ENCODE peak calls at places on chromosomes 7 and 10, in eight cellular contexts. G is adrenal gland; J is Caki2; D is stimulated activated CD4-positive, alpha-beta T cell treated with anti-CD3 and anti-CD28 coated beads, Interleukin-2, amount 100 ng/mL, for 48 hours; C is GOT3; X is HFFc6; V is amygdala; H is NCI-H2227 treated with DMSO at 0.1 percent for 48 hours. Z is an unnamed sample.

GRCh38 chr10:124636271-124636993 is 107.7 kb downstream of the FAM53B start:
- DNase-seq in G (no peak), J (no peak), D (no peak), C (no peak), X (no peak), V (no peak), H (no peak), Z (no peak)

GRCh38 chr7:138606251-138606650 is 94.9 kb downstream of the SVOPL start:
- DNase-seq in G (no peak), J (no peak), D (no peak), C (no peak), X (no peak), V (no peak), H (no peak), Z (no peak)

GRCh38 chr10:7915923-7916322 is 97.6 kb downstream of the TAF3 start:
- DNase-seq in G (no peak), J (peak; percentile 48), D (no peak), C (no peak), X (peak; percentile 27), V (no peak), H (no peak), Z (no peak)

GRCh38 chr7:145848691-145849090 is 267.9 kb upstream of the CNTNAP2 start:
- DNase-seq in G (no peak), J (no peak), D (no peak), C (no peak), X (no peak), V (no peak), H (no peak), Z (peak; percentile 61)

GRCh38 chr7:87128883-87129282 is 23.4 kb upstream of the DMTF1 start:
- DNase-seq in G (no peak), J (no peak), D (no peak), C (no peak), X (no peak), V (no peak), H (peak; percentile 49), Z (no peak)

GRCh38 chr7:135147899-135148721 is at the start of gene TMEM140:
- DNase-seq in G (peak; percentile 56), J (peak; percentile 67), D (no peak), C (no peak), X (peak; percentile 48), V (no peak), H (no peak), Z (no peak)

GRCh38 chr7:27590421-27590820 is 72.3 kb downstream of the HIBADH start:
- DNase-seq in G (no peak), J (no peak), D (no peak), C (no peak), X (no peak), V (no peak), H (no peak), Z (no peak)

GRCh38 chr10:108465871-108466641 is 1301.5 kb upstream of the SORCS1 start:
- DNase-seq in G (peak; percentile 22), J (no peak), D (no peak), C (no peak), X (no peak), V (no peak), H (no peak), Z (peak; percentile 69)

GRCh38 chr7:80907141-80907601 is 11.7 kb downstream of the SEMA3C start:
- DNase-seq in G (no peak), J (no peak), D (no peak), C (no peak), X (no peak), V (no peak), H (no peak), Z (no peak)

GRCh38 chr7:100745184-100745583 is 11.8 kb downstream of the ZAN start:
- DNase-seq in G (peak; percentile 46), J (no peak), D (peak; percentile 3), C (peak; percentile 49), X (peak; percentile 32), V (no peak), H (peak; percentile 90), Z (no peak)

GRCh38 chr7:140229591-140230516 is 53.1 kb upstream of the KDM7A start:
- DNase-seq in G (no peak), J (no peak), D (peak; percentile 53), C (no peak), X (no peak), V (no peak), H (no peak), Z (peak; percentile 74)

GRCh38 chr7:139730746-139731612 is 46.8 kb downstream of the HIPK2 start:
- DNase-seq in G (peak; percentile 78), J (no peak), D (no peak), C (no peak), X (no peak), V (no peak), H (no peak), Z (no peak)

GRCh38 chr7:64947252-64948000 is 43.4 kb downstream of the ZNF117 start:
- DNase-seq in G (no peak), J (no peak), D (no peak), C (no peak), X (no peak), V (no peak), H (no peak), Z (no peak)

GRCh38 chr10:95559466-95559865 is 1.7 kb downstream of the SORBS1 start:
- DNase-seq in G (no peak), J (no peak), D (no peak), C (no peak), X (no peak), V (no peak), H (no peak), Z (no peak)

GRCh38 chr7:38584443-38585210 is 46.5 kb downstream of the AMPH start:
- DNase-seq in G (no peak), J (peak; percentile 39), D (no peak), C (peak; percentile 19), X (peak; percentile 58), V (no peak), H (no peak), Z (no peak)

GRCh38 chr7:46933596-46933995 is 648.3 kb downstream of the TNS3 start:
- DNase-seq in G (no peak), J (no peak), D (no peak), C (no peak), X (no peak), V (no peak), H (no peak), Z (no peak)

GRCh38 chr10:97321032-97321806 is 2.1 kb downstream of the FRAT1 start:
- DNase-seq in G (peak; percentile 50), J (no peak), D (peak; percentile 13), C (no peak), X (no peak), V (no peak), H (peak; percentile 36), Z (peak; percentile 67)

GRCh38 chr10:91590142-91590903 is 42.5 kb downstream of the PPP1R3C start:
- DNase-seq in G (peak; percentile 64), J (peak; percentile 49), D (no peak), C (no peak), X (peak; percentile 88), V (no peak), H (no peak), Z (no peak)

Z was measured in H1.